ENCODE peak calls at places on chromosomes 11 and 22, in five cellular contexts. One of them, this sample, is unnamed.

GRCh38 chr22:35995772-35996171 is 32.9 kb downstream of the RBFOX2 start:
- DNase-seq in activated CD8-positive, alpha-beta T cell treated with anti-CD3 and anti-CD28 coated beads for 36 hours: no peak
- DNase-seq in left ventricle myocardium inferior: peak
- DNase-seq in brain microvascular endothelial cell: peak
- DNase-seq in mammary epithelial cell: peak
- DNase-seq in this sample: no peak

GRCh38 chr22:22855617-22856308 is 31.9 kb upstream of the IGLL5 start:
- DNase-seq in activated CD8-positive, alpha-beta T cell treated with anti-CD3 and anti-CD28 coated beads for 36 hours: peak
- DNase-seq in left ventricle myocardium inferior: no peak
- DNase-seq in brain microvascular endothelial cell: no peak
- DNase-seq in mammary epithelial cell: no peak
- DNase-seq in this sample: peak

GRCh38 chr11:57277845-57278720 is 41.0 kb upstream of the APLNR start:
- DNase-seq in left ventricle myocardium inferior: peak
- DNase-seq in activated CD8-positive, alpha-beta T cell treated with anti-CD3 and anti-CD28 coated beads for 36 hours: peak
- DNase-seq in brain microvascular endothelial cell: peak
- DNase-seq in mammary epithelial cell: peak
- DNase-seq in this sample: peak

GRCh38 chr11:10108901-10109665 is 184.9 kb downstream of the SBF2 start:
- DNase-seq in mammary epithelial cell: no peak
- DNase-seq in activated CD8-positive, alpha-beta T cell treated with anti-CD3 and anti-CD28 coated beads for 36 hours: no peak
- DNase-seq in brain microvascular endothelial cell: no peak
- DNase-seq in left ventricle myocardium inferior: no peak
- DNase-seq in this sample: no peak

GRCh38 chr11:7538023-7538422 is 24.2 kb downstream of the PPFIBP2 start:
- DNase-seq in mammary epithelial cell: no peak
- DNase-seq in brain microvascular endothelial cell: no peak
- DNase-seq in activated CD8-positive, alpha-beta T cell treated with anti-CD3 and anti-CD28 coated beads for 36 hours: peak
- DNase-seq in left ventricle myocardium inferior: peak
- DNase-seq in this sample: no peak

GRCh38 chr11:71272161-71272560 is 19.8 kb upstream of the SHANK2 start:
- DNase-seq in left ventricle myocardium inferior: no peak
- DNase-seq in activated CD8-positive, alpha-beta T cell treated with anti-CD3 and anti-CD28 coated beads for 36 hours: no peak
- DNase-seq in brain microvascular endothelial cell: no peak
- DNase-seq in mammary epithelial cell: no peak
- DNase-seq in this sample: no peak

GRCh38 chr22:28773461-28773867 is 969 bp downstream of the CCDC117 start:
- DNase-seq in mammary epithelial cell: peak
- DNase-seq in left ventricle myocardium inferior: no peak
- DNase-seq in activated CD8-positive, alpha-beta T cell treated with anti-CD3 and anti-CD28 coated beads for 36 hours: no peak
- DNase-seq in brain microvascular endothelial cell: no peak
- DNase-seq in this sample: peak

GRCh38 chr11:7677071-7677470 is 3.8 kb upstream of the CYB5R2 start:
- DNase-seq in brain microvascular endothelial cell: peak
- DNase-seq in activated CD8-positive, alpha-beta T cell treated with anti-CD3 and anti-CD28 coated beads for 36 hours: no peak
- DNase-seq in mammary epithelial cell: peak
- DNase-seq in left ventricle myocardium inferior: no peak
- DNase-seq in this sample: no peak

GRCh38 chr11:74443071-74443864 is 24.1 kb downstream of the KCNE3 start:
- DNase-seq in activated CD8-positive, alpha-beta T cell treated with anti-CD3 and anti-CD28 coated beads for 36 hours: no peak
- DNase-seq in brain microvascular endothelial cell: peak
- DNase-seq in mammary epithelial cell: peak
- DNase-seq in left ventricle myocardium inferior: no peak
- DNase-seq in this sample: no peak

GRCh38 chr11:125874556-125875124 is 12.8 kb upstream of the HYLS1 start:
- DNase-seq in activated CD8-positive, alpha-beta T cell treated with anti-CD3 and anti-CD28 coated beads for 36 hours: peak
- DNase-seq in left ventricle myocardium inferior: peak
- DNase-seq in mammary epithelial cell: peak
- DNase-seq in brain microvascular endothelial cell: peak
- DNase-seq in this sample: peak

GRCh38 chr22:17554814-17555213 is 8.5 kb upstream of the SLC25A18 start:
- DNase-seq in left ventricle myocardium inferior: no peak
- DNase-seq in brain microvascular endothelial cell: no peak
- DNase-seq in mammary epithelial cell: no peak
- DNase-seq in activated CD8-positive, alpha-beta T cell treated with anti-CD3 and anti-CD28 coated beads for 36 hours: no peak
- DNase-seq in this sample: no peak

GRCh38 chr11:283405-284080 is 5.3 kb downstream of the NLRP6 start:
- DNase-seq in left ventricle myocardium inferior: no peak
- DNase-seq in activated CD8-positive, alpha-beta T cell treated with anti-CD3 and anti-CD28 coated beads for 36 hours: peak
- DNase-seq in brain microvascular endothelial cell: no peak
- DNase-seq in mammary epithelial cell: no peak
- DNase-seq in this sample: peak

GRCh38 chr11:41795004-41795403 is 335.6 kb upstream of the LRRC4C start:
- DNase-seq in activated CD8-positive, alpha-beta T cell treated with anti-CD3 and anti-CD28 coated beads for 36 hours: no peak
- DNase-seq in left ventricle myocardium inferior: no peak
- DNase-seq in mammary epithelial cell: peak
- DNase-seq in brain microvascular endothelial cell: no peak
- DNase-seq in this sample: no peak

GRCh38 chr22:26842103-26842502 is 184.7 kb downstream of the MIAT start:
- DNase-seq in brain microvascular endothelial cell: no peak
- DNase-seq in mammary epithelial cell: no peak
- DNase-seq in activated CD8-positive, alpha-beta T cell treated with anti-CD3 and anti-CD28 coated beads for 36 hours: no peak
- DNase-seq in left ventricle myocardium inferior: no peak
- DNase-seq in this sample: no peak

GRCh38 chr11:69654660-69655478 is 13.9 kb downstream of the CCND1 start:
- DNase-seq in mammary epithelial cell: no peak
- DNase-seq in left ventricle myocardium inferior: no peak
- DNase-seq in activated CD8-positive, alpha-beta T cell treated with anti-CD3 and anti-CD28 coated beads for 36 hours: no peak
- DNase-seq in brain microvascular endothelial cell: no peak
- DNase-seq in this sample: no peak

GRCh38 chr22:35258144-35258988 is 1.1 kb downstream of the HMGXB4 start:
- DNase-seq in left ventricle myocardium inferior: no peak
- DNase-seq in activated CD8-positive, alpha-beta T cell treated with anti-CD3 and anti-CD28 coated beads for 36 hours: peak
- DNase-seq in brain microvascular endothelial cell: no peak
- DNase-seq in mammary epithelial cell: peak
- DNase-seq in this sample: no peak

GRCh38 chr11:72263363-72263762 is 19.4 kb upstream of the PHOX2A start:
- DNase-seq in left ventricle myocardium inferior: no peak
- DNase-seq in activated CD8-positive, alpha-beta T cell treated with anti-CD3 and anti-CD28 coated beads for 36 hours: no peak
- DNase-seq in brain microvascular endothelial cell: peak
- DNase-seq in mammary epithelial cell: peak
- DNase-seq in this sample: no peak

GRCh38 chr11:32809313-32809712 is 14.9 kb upstream of the CCDC73 start:
- DNase-seq in mammary epithelial cell: peak
- DNase-seq in brain microvascular endothelial cell: peak
- DNase-seq in activated CD8-positive, alpha-beta T cell treated with anti-CD3 and anti-CD28 coated beads for 36 hours: peak
- DNase-seq in left ventricle myocardium inferior: peak
- DNase-seq in this sample: peak

GRCh38 chr11:113401718-113402117 is 14.1 kb downstream of the ANKK1 start:
- DNase-seq in brain microvascular endothelial cell: no peak
- DNase-seq in left ventricle myocardium inferior: peak
- DNase-seq in mammary epithelial cell: peak
- DNase-seq in activated CD8-positive, alpha-beta T cell treated with anti-CD3 and anti-CD28 coated beads for 36 hours: no peak
- DNase-seq in this sample: no peak

GRCh38 chr11:64917663-64917995 is 620 bp upstream of the ATG2A start:
- DNase-seq in mammary epithelial cell: no peak
- DNase-seq in brain microvascular endothelial cell: no peak
- DNase-seq in left ventricle myocardium inferior: no peak
- DNase-seq in activated CD8-positive, alpha-beta T cell treated with anti-CD3 and anti-CD28 coated beads for 36 hours: no peak
- DNase-seq in this sample: no peak

GRCh38 chr11:118913411-118914125 is 12.2 kb downstream of the BCL9L start:
- DNase-seq in left ventricle myocardium inferior: peak
- DNase-seq in activated CD8-positive, alpha-beta T cell treated with anti-CD3 and anti-CD28 coated beads for 36 hours: peak
- DNase-seq in mammary epithelial cell: peak
- DNase-seq in brain microvascular endothelial cell: no peak
- DNase-seq in this sample: no peak

GRCh38 chr11:119307219-119307618 is 9.7 kb downstream of the MCAM start:
- DNase-seq in left ventricle myocardium inferior: no peak
- DNase-seq in brain microvascular endothelial cell: no peak
- DNase-seq in activated CD8-positive, alpha-beta T cell treated with anti-CD3 and anti-CD28 coated beads for 36 hours: no peak
- DNase-seq in mammary epithelial cell: no peak
- DNase-seq in this sample: no peak

GRCh38 chr11:118672865-118673264 is 6.6 kb downstream of the TREH start:
- DNase-seq in brain microvascular endothelial cell: no peak
- DNase-seq in left ventricle myocardium inferior: no peak
- DNase-seq in activated CD8-positive, alpha-beta T cell treated with anti-CD3 and anti-CD28 coated beads for 36 hours: no peak
- DNase-seq in mammary epithelial cell: no peak
- DNase-seq in this sample: no peak

GRCh38 chr11:60762851-60763691 is 6.4 kb downstream of the MS4A15 start:
- DNase-seq in left ventricle myocardium inferior: no peak
- DNase-seq in mammary epithelial cell: no peak
- DNase-seq in brain microvascular endothelial cell: no peak
- DNase-seq in activated CD8-positive, alpha-beta T cell treated with anti-CD3 and anti-CD28 coated beads for 36 hours: no peak
- DNase-seq in this sample: peak

GRCh38 chr11:75554258-75555022 is 7.6 kb upstream of the SERPINH1 start:
- DNase-seq in activated CD8-positive, alpha-beta T cell treated with anti-CD3 and anti-CD28 coated beads for 36 hours: no peak
- DNase-seq in mammary epithelial cell: no peak
- DNase-seq in left ventricle myocardium inferior: peak
- DNase-seq in brain microvascular endothelial cell: peak
- DNase-seq in this sample: no peak

GRCh38 chr11:95788921-95789505 is 569 bp downstream of the FAM76B start:
- DNase-seq in left ventricle myocardium inferior: no peak
- DNase-seq in brain microvascular endothelial cell: peak
- DNase-seq in mammary epithelial cell: peak
- DNase-seq in activated CD8-positive, alpha-beta T cell treated with anti-CD3 and anti-CD28 coated beads for 36 hours: peak
- DNase-seq in this sample: peak

GRCh38 chr11:34150494-34151151 is 45.2 kb downstream of the NAT10 start:
- DNase-seq in brain microvascular endothelial cell: no peak
- DNase-seq in left ventricle myocardium inferior: no peak
- DNase-seq in activated CD8-positive, alpha-beta T cell treated with anti-CD3 and anti-CD28 coated beads for 36 hours: no peak
- DNase-seq in mammary epithelial cell: no peak
- DNase-seq in this sample: no peak

GRCh38 chr11:8794677-8795103 is 112.1 kb downstream of the RPL27A start:
- DNase-seq in activated CD8-positive, alpha-beta T cell treated with anti-CD3 and anti-CD28 coated beads for 36 hours: no peak
- DNase-seq in mammary epithelial cell: no peak
- DNase-seq in brain microvascular endothelial cell: no peak
- DNase-seq in left ventricle myocardium inferior: no peak
- DNase-seq in this sample: no peak

GRCh38 chr11:23789938-23790371 is 706.9 kb upstream of the LUZP2 start:
- DNase-seq in activated CD8-positive, alpha-beta T cell treated with anti-CD3 and anti-CD28 coated beads for 36 hours: no peak
- DNase-seq in mammary epithelial cell: no peak
- DNase-seq in brain microvascular endothelial cell: peak
- DNase-seq in left ventricle myocardium inferior: no peak
- DNase-seq in this sample: no peak

GRCh38 chr22:39490135-39490798 is 11.8 kb upstream of the MIEF1 start:
- DNase-seq in activated CD8-positive, alpha-beta T cell treated with anti-CD3 and anti-CD28 coated beads for 36 hours: peak
- DNase-seq in left ventricle myocardium inferior: peak
- DNase-seq in mammary epithelial cell: peak
- DNase-seq in brain microvascular endothelial cell: peak
- DNase-seq in this sample: peak

GRCh38 chr11:2694495-2694894 is 5.3 kb downstream of the KCNQ1OT1 start:
- DNase-seq in left ventricle myocardium inferior: no peak
- DNase-seq in brain microvascular endothelial cell: no peak
- DNase-seq in activated CD8-positive, alpha-beta T cell treated with anti-CD3 and anti-CD28 coated beads for 36 hours: no peak
- DNase-seq in mammary epithelial cell: no peak
- DNase-seq in this sample: no peak

GRCh38 chr11:67287355-67288197 is 1.5 kb upstream of the ANKRD13D start:
- DNase-seq in left ventricle myocardium inferior: peak
- DNase-seq in brain microvascular endothelial cell: no peak
- DNase-seq in mammary epithelial cell: no peak
- DNase-seq in activated CD8-positive, alpha-beta T cell treated with anti-CD3 and anti-CD28 coated beads for 36 hours: peak
- DNase-seq in this sample: no peak

GRCh38 chr11:11036185-11037161 is 178.6 kb upstream of the ZBED5 start:
- DNase-seq in mammary epithelial cell: peak
- DNase-seq in activated CD8-positive, alpha-beta T cell treated with anti-CD3 and anti-CD28 coated beads for 36 hours: peak
- DNase-seq in left ventricle myocardium inferior: no peak
- DNase-seq in brain microvascular endothelial cell: peak
- DNase-seq in this sample: peak

GRCh38 chr11:17766590-17766989 is 32.0 kb downstream of the KCNC1 start:
- DNase-seq in activated CD8-positive, alpha-beta T cell treated with anti-CD3 and anti-CD28 coated beads for 36 hours: no peak
- DNase-seq in left ventricle myocardium inferior: no peak
- DNase-seq in brain microvascular endothelial cell: no peak
- DNase-seq in mammary epithelial cell: no peak
- DNase-seq in this sample: no peak

GRCh38 chr22:27273386-27273785 is 528.2 kb downstream of the MN1 start:
- DNase-seq in left ventricle myocardium inferior: no peak
- DNase-seq in activated CD8-positive, alpha-beta T cell treated with anti-CD3 and anti-CD28 coated beads for 36 hours: no peak
- DNase-seq in mammary epithelial cell: no peak
- DNase-seq in brain microvascular endothelial cell: no peak
- DNase-seq in this sample: no peak

GRCh38 chr22:40009231-40009769 is 14.5 kb downstream of the FAM83F start:
- DNase-seq in brain microvascular endothelial cell: peak
- DNase-seq in left ventricle myocardium inferior: no peak
- DNase-seq in activated CD8-positive, alpha-beta T cell treated with anti-CD3 and anti-CD28 coated beads for 36 hours: no peak
- DNase-seq in mammary epithelial cell: peak
- DNase-seq in this sample: no peak

GRCh38 chr11:122097419-122098001 is 18.5 kb downstream of the BLID start:
- DNase-seq in mammary epithelial cell: peak
- DNase-seq in left ventricle myocardium inferior: no peak
- DNase-seq in activated CD8-positive, alpha-beta T cell treated with anti-CD3 and anti-CD28 coated beads for 36 hours: no peak
- DNase-seq in brain microvascular endothelial cell: no peak
- DNase-seq in this sample: no peak

GRCh38 chr11:114615448-114616361 is 20.1 kb upstream of the NXPE4 start:
- DNase-seq in brain microvascular endothelial cell: no peak
- DNase-seq in left ventricle myocardium inferior: no peak
- DNase-seq in mammary epithelial cell: no peak
- DNase-seq in activated CD8-positive, alpha-beta T cell treated with anti-CD3 and anti-CD28 coated beads for 36 hours: no peak
- DNase-seq in this sample: no peak
- TF ChIP-seq CTCF in brain microvascular endothelial cell: no peak
- TF ChIP-seq CTCF in left ventricle myocardium inferior: no peak
- TF ChIP-seq CTCF in mammary epithelial cell: no peak
- TF ChIP-seq CTCF in activated CD8-positive, alpha-beta T cell treated with anti-CD3 and anti-CD28 coated beads for 36 hours: no peak
- TF ChIP-seq CTCF in this sample: no peak

DNA sequence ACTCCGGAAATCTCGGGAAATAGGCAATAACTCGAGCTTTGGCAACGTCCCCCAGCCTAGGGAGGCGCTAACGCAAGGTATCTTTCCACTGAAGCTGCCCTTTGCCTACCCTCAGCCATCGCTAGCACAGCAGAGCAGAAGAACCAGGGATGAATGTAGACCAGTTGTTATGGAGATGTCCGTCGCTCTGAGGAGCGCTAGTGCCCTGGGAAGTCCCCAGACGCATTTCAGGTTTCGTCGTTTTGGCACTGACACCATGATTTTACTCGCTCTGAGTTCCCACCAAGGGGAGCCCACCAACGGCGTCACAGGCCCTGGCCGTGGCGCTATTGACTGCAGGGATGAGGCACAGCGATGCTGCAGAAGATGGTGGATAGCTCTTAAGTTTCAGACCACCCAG is 22.7 kb upstream of the BDNF start:
- DNase-seq in mammary epithelial cell: no peak
- DNase-seq in activated CD8-positive, alpha-beta T cell treated with anti-CD3 and anti-CD28 coated beads for 36 hours: peak
- DNase-seq in brain microvascular endothelial cell: peak
- DNase-seq in left ventricle myocardium inferior: no peak
- DNase-seq in this sample: no peak
- TF ChIP-seq CTCF in mammary epithelial cell: no peak
- TF ChIP-seq CTCF in activated CD8-positive, alpha-beta T cell treated with anti-CD3 and anti-CD28 coated beads for 36 hours: no peak
- TF ChIP-seq CTCF in brain microvascular endothelial cell: peak
- TF ChIP-seq CTCF in left ventricle myocardium inferior: no peak
- TF ChIP-seq CTCF in this sample: peak

GRCh38 chr11:111452146-111452545 is 60.0 kb downstream of the BTG4 start:
- DNase-seq in brain microvascular endothelial cell: peak
- DNase-seq in left ventricle myocardium inferior: no peak
- DNase-seq in activated CD8-positive, alpha-beta T cell treated with anti-CD3 and anti-CD28 coated beads for 36 hours: no peak
- DNase-seq in mammary epithelial cell: peak
- DNase-seq in this sample: no peak
- TF ChIP-seq CTCF in brain microvascular endothelial cell: no peak
- TF ChIP-seq CTCF in left ventricle myocardium inferior: no peak
- TF ChIP-seq CTCF in activated CD8-positive, alpha-beta T cell treated with anti-CD3 and anti-CD28 coated beads for 36 hours: no peak
- TF ChIP-seq CTCF in mammary epithelial cell: no peak
- TF ChIP-seq CTCF in this sample: no peak

GRCh38 chr11:15937601-15938361 is 418.6 kb downstream of the SOX6 start:
- DNase-seq in left ventricle myocardium inferior: no peak
- DNase-seq in activated CD8-positive, alpha-beta T cell treated with anti-CD3 and anti-CD28 coated beads for 36 hours: no peak
- DNase-seq in brain microvascular endothelial cell: no peak
- DNase-seq in mammary epithelial cell: no peak
- DNase-seq in this sample: no peak
- TF ChIP-seq CTCF in left ventricle myocardium inferior: no peak
- TF ChIP-seq CTCF in activated CD8-positive, alpha-beta T cell treated with anti-CD3 and anti-CD28 coated beads for 36 hours: no peak
- TF ChIP-seq CTCF in brain microvascular endothelial cell: no peak
- TF ChIP-seq CTCF in mammary epithelial cell: no peak
- TF ChIP-seq CTCF in this sample: no peak

This sample was measured in GM13976.